ENCODE peak calls at places on chromosomes 6 and 20, in seven cellular contexts. Y, A, N, K, B, S and T are unnamed samples.

GRCh38 chr20:25061103-25061799 is 3.3 kb upstream of the ACSS1 start:
- DNase-seq in Y (no peak), A (no peak), N (no peak), K (no peak), B (no peak), S (no peak), T (no peak)

GRCh38 chr6:115882174-115882573 is 178.5 kb downstream of the FRK start:
- DNase-seq in Y (no peak), A (no peak), N (no peak), K (no peak), B (peak), S (no peak), T (no peak)

GRCh38 chr6:77467038-77467437 is 3.7 kb upstream of the HTR1B start:
- DNase-seq in Y (no peak), A (no peak), N (no peak), K (no peak), B (peak), S (no peak), T (no peak)

GRCh38 chr6:83908813-83909212 is 49.3 kb downstream of the CYB5R4 start:
- DNase-seq in Y (no peak), A (no peak), N (peak), K (no peak), B (no peak), S (no peak), T (no peak)

GRCh38 chr20:47664068-47664437 is 121.2 kb downstream of the SULF2 start:
- DNase-seq in Y (no peak), A (no peak), N (no peak), K (no peak), B (no peak), S (no peak), T (no peak)

GRCh38 chr6:52539607-52540006 is 37.3 kb downstream of the TRAM2 start:
- DNase-seq in Y (no peak), A (no peak), N (peak), K (no peak), B (no peak), S (no peak), T (no peak)

GRCh38 chr6:3919130-3919628 is 70.0 kb downstream of the FAM50B start:
- DNase-seq in Y (no peak), A (peak), N (peak), K (no peak), B (no peak), S (no peak), T (peak)

GRCh38 chr6:74574794-74575193 is 631.1 kb downstream of the COL12A1 start:
- DNase-seq in Y (no peak), A (no peak), N (peak), K (no peak), B (no peak), S (peak), T (no peak)

GRCh38 chr6:108123516-108123929 is 42.3 kb upstream of the NR2E1 start:
- DNase-seq in Y (no peak), A (no peak), N (no peak), K (no peak), B (peak), S (no peak), T (no peak)

GRCh38 chr6:163513570-163514166 is 99.2 kb downstream of the QKI start:
- DNase-seq in Y (no peak), A (no peak), N (no peak), K (no peak), B (no peak), S (no peak), T (no peak)

GRCh38 chr20:57514273-57514751 is 10.6 kb downstream of the CTCFL start:
- DNase-seq in Y (no peak), A (peak), N (peak), K (no peak), B (peak), S (peak), T (peak)

GRCh38 chr6:15628499-15629131 is 34.2 kb downstream of the DTNBP1 start:
- DNase-seq in Y (no peak), A (no peak), N (peak), K (no peak), B (no peak), S (peak), T (no peak)

GRCh38 chr6:143733500-143733899 is 55.7 kb downstream of the PHACTR2 start:
- DNase-seq in Y (no peak), A (no peak), N (no peak), K (no peak), B (no peak), S (no peak), T (no peak)

GRCh38 chr6:127146935-127147334 is 28.5 kb downstream of the RSPO3 start:
- DNase-seq in Y (no peak), A (no peak), N (peak), K (no peak), B (peak), S (peak), T (no peak)

GRCh38 chr6:129345890-129346289 is 364.1 kb downstream of the ARHGAP18 start:
- DNase-seq in Y (no peak), A (no peak), N (peak), K (no peak), B (no peak), S (peak), T (no peak)

GRCh38 chr6:39821739-39822532 is 29.8 kb downstream of the DAAM2 start:
- DNase-seq in Y (no peak), A (peak), N (no peak), K (no peak), B (no peak), S (no peak), T (peak)

GRCh38 chr6:128600397-128600951 is 80.1 kb upstream of the PTPRK start:
- DNase-seq in Y (no peak), A (no peak), N (peak), K (no peak), B (peak), S (peak), T (no peak)

GRCh38 chr6:85942844-85943243 is 300.2 kb upstream of the SYNCRIP start:
- DNase-seq in Y (no peak), A (no peak), N (no peak), K (no peak), B (no peak), S (no peak), T (no peak)

GRCh38 chr6:10410214-10410873 is 4.5 kb downstream of the TFAP2A start:
- DNase-seq in Y (no peak), A (no peak), N (no peak), K (no peak), B (no peak), S (no peak), T (no peak)

GRCh38 chr20:8043687-8044278 is 24.2 kb upstream of the TMX4 start:
- DNase-seq in Y (no peak), A (no peak), N (peak), K (no peak), B (no peak), S (peak), T (no peak)